ENCODE peak calls at places on chromosomes 5 and 9, in five cellular contexts. O is lung, P is dermis blood vessel endothelial cell, B is neural progenitor cell, N is aorta. L is an unnamed sample.

GRCh38 chr5:57532513-57533497 is 50.2 kb upstream of the ACTBL2 start:
- DNase-seq in O (no peak), P (no peak), B (no peak), N (no peak), L (no peak)

GRCh38 chr5:58172946-58173345 is 286.9 kb downstream of the PLK2 start:
- DNase-seq in O (no peak), P (no peak), B (no peak), N (no peak), L (no peak)

GRCh38 chr9:134969401-134969800 is 51.7 kb upstream of the FCN1 start:
- DNase-seq in O (no peak), P (no peak), B (no peak), N (peak), L (no peak)

GRCh38 chr9:96574455-96574854 is 45.2 kb downstream of the CDC14B start:
- DNase-seq in O (no peak), P (no peak), B (no peak), N (no peak), L (no peak)

GRCh38 chr9:92762196-92762595 is 2.4 kb downstream of the BICD2 start:
- DNase-seq in O (no peak), P (no peak), B (no peak), N (no peak), L (no peak)

GRCh38 chr5:95812100-95812472 is 10.4 kb downstream of the GLRX start:
- DNase-seq in O (no peak), P (no peak), B (no peak), N (peak), L (no peak)

GRCh38 chr5:125348221-125348692 is 601.8 kb upstream of the ZNF608 start:
- DNase-seq in O (no peak), P (no peak), B (peak), N (peak), L (no peak)

GRCh38 chr5:173315495-173316352 is 12.5 kb downstream of the STC2 start:
- DNase-seq in O (no peak), P (peak), B (peak), N (peak), L (no peak)

GRCh38 chr9:114369567-114370240 is 18.1 kb downstream of the AKNA start:
- DNase-seq in O (no peak), P (no peak), B (no peak), N (no peak), L (no peak)

GRCh38 chr9:135216236-135216635 is 128.8 kb downstream of the OLFM1 start:
- DNase-seq in O (no peak), P (no peak), B (no peak), N (peak), L (no peak)